ENCODE peak calls at places on chromosomes 5 and 9, in nine cellular contexts. I is heart left ventricle, C is WTC11, U is fibroblast of mammary gland, G is BJ, S is psoas muscle, V is mammary epithelial cell, B is ascending aorta, T is astrocyte of the spinal cord. F is an unnamed sample.

GRCh38 chr5:135714126-135714894 is 120.2 kb upstream of the SLC25A48 start:
- DNase-seq in I (no peak), C (no peak), U (peak; percentile 25), G (no peak), S (no peak), V (no peak), B (peak; percentile 33), T (no peak), F (no peak)

GRCh38 chr5:159184858-159185381 is 24.4 kb downstream of the RNF145 start:
- DNase-seq in I (no peak), C (no peak), U (peak; percentile 90), G (peak; percentile 51), S (no peak), V (peak; percentile 87), B (no peak), T (peak; percentile 87), F (no peak)

GRCh38 chr5:1371191-1371590 is 26.3 kb upstream of the CLPTM1L start:
- DNase-seq in I (no peak), C (no peak), U (no peak), G (no peak), S (no peak), V (no peak), B (no peak), T (no peak), F (no peak)

GRCh38 chr5:112417931-112418358 is 1.1 kb downstream of the EPB41L4A start:
- DNase-seq in I (peak; percentile 70), C (no peak), U (peak; percentile 18), G (no peak), S (peak; percentile 46), V (peak; percentile 46), B (peak; percentile 65), T (peak; percentile 20), F (peak; percentile 50)

GRCh38 chr5:79143684-79144379 is 32.2 kb downstream of the BHMT start:
- DNase-seq in I (no peak), C (no peak), U (peak; percentile 69), G (no peak), S (no peak), V (peak; percentile 78), B (no peak), T (peak; percentile 42), F (no peak)

GRCh38 chr5:102866315-102866693 is 111.2 kb downstream of the PAM start:
- DNase-seq in I (no peak), C (no peak), U (peak; percentile 28), G (no peak), S (no peak), V (no peak), B (no peak), T (peak; percentile 59), F (no peak)

GRCh38 chr5:26343801-26344310 is 694.5 kb downstream of the CDH9 start:
- DNase-seq in I (no peak), C (no peak), U (no peak), G (no peak), S (no peak), V (no peak), B (no peak), T (no peak), F (no peak)

GRCh38 chr5:36344900-36345299 is 43.2 kb upstream of the RANBP3L start:
- DNase-seq in I (no peak), C (no peak), U (no peak), G (no peak), S (no peak), V (no peak), B (no peak), T (no peak), F (no peak)

GRCh38 chr9:8555767-8556500 is 756.4 kb upstream of the DMAC1 start:
- DNase-seq in I (no peak), C (no peak), U (peak; percentile 89), G (no peak), S (no peak), V (no peak), B (no peak), T (no peak), F (no peak)

GRCh38 chr9:136541179-136541578 is 4.7 kb downstream of the NOTCH1 start:
- DNase-seq in I (no peak), C (no peak), U (no peak), G (no peak), S (no peak), V (no peak), B (no peak), T (peak; percentile 29), F (no peak)

GRCh38 chr5:126778675-126779403 is 1.9 kb downstream of the LMNB1 start:
- DNase-seq in I (no peak), C (no peak), U (peak; percentile 9), G (no peak), S (no peak), V (no peak), B (no peak), T (no peak), F (no peak)

GRCh38 chr9:18331808-18332209 is 142.1 kb upstream of the ADAMTSL1 start:
- DNase-seq in I (no peak), C (no peak), U (no peak), G (no peak), S (no peak), V (no peak), B (no peak), T (peak; percentile 52), F (no peak)

GRCh38 chr5:65390208-65390607 is 91.5 kb downstream of the ADAMTS6 start:
- DNase-seq in I (no peak), C (no peak), U (no peak), G (no peak), S (no peak), V (no peak), B (no peak), T (no peak), F (no peak)

DNA sequence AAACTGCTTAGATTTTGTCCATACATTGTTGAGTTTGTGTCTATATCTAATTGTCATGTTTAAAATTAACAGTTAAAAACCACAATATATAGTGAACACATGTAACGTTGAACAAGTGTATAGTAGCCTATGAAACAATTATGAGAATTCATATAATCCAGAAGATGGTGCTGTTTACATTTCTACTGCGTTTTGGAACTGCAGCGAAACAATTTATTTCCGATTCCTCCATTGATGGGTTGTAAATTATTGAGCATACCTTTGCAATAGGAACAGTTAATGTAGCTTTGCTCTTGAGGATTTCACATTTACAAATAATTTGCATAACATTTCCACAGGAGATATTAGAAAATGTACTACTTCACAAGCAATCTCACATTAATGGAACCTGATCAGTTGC is 411.8 kb downstream of the CDH10 start:
- DNase-seq in I (no peak), C (no peak), U (no peak), G (no peak), S (no peak), V (no peak), B (no peak), T (no peak), F (no peak)
- TF ChIP-seq CTCF in I (no peak), C (no peak), U (no peak), G (no peak), S (no peak), V (peak; percentile 53), B (no peak), T (no peak), F (no peak)

GRCh38 chr5:4907636-4908035 is 232.5 kb upstream of the ADAMTS16 start:
- DNase-seq in I (no peak), C (no peak), U (no peak), G (no peak), S (no peak), V (no peak), B (no peak), T (no peak), F (no peak)
- TF ChIP-seq CTCF in I (no peak), C (no peak), U (no peak), G (no peak), S (no peak), V (no peak), B (no peak), T (no peak), F (no peak)

GRCh38 chr5:80343067-80343466 is 23.3 kb downstream of the SPZ1 start:
- DNase-seq in I (no peak), C (no peak), U (peak; percentile 10), G (no peak), S (no peak), V (no peak), B (no peak), T (no peak), F (no peak)

GRCh38 chr5:80341376-80341775 is 21.6 kb downstream of the SPZ1 start:
- DNase-seq in I (no peak), C (no peak), U (no peak), G (no peak), S (no peak), V (no peak), B (no peak), T (no peak), F (no peak)

GRCh38 chr5:80346055-80346454 is 26.3 kb downstream of the SPZ1 start:
- DNase-seq in I (no peak), C (peak; percentile 37), U (peak; percentile 12), G (no peak), S (no peak), V (peak; percentile 23), B (no peak), T (peak; percentile 2), F (no peak)
- TF ChIP-seq CTCF in I (no peak), C (peak; percentile 31), U (peak; percentile 27), G (peak; percentile 34), S (peak; percentile 6), V (peak; percentile 64), B (no peak), T (peak; percentile 49), F (no peak)

GRCh38 chr5:54628049-54628448 is 110.5 kb downstream of the SNX18 start:
- DNase-seq in I (no peak), C (no peak), U (no peak), G (no peak), S (no peak), V (no peak), B (no peak), T (no peak), F (no peak)

GRCh38 chr5:54632131-54632551 is 114.6 kb downstream of the SNX18 start:
- DNase-seq in I (no peak), C (no peak), U (no peak), G (no peak), S (no peak), V (no peak), B (peak; percentile 80), T (no peak), F (no peak)

GRCh38 chr5:54626407-54626806 is 108.8 kb downstream of the SNX18 start:
- DNase-seq in I (no peak), C (no peak), U (no peak), G (no peak), S (no peak), V (no peak), B (no peak), T (no peak), F (no peak)

GRCh38 chr5:54634089-54634488 is 116.5 kb downstream of the SNX18 start:
- DNase-seq in I (no peak), C (no peak), U (no peak), G (no peak), S (no peak), V (peak; percentile 77), B (no peak), T (no peak), F (no peak)

DNA sequence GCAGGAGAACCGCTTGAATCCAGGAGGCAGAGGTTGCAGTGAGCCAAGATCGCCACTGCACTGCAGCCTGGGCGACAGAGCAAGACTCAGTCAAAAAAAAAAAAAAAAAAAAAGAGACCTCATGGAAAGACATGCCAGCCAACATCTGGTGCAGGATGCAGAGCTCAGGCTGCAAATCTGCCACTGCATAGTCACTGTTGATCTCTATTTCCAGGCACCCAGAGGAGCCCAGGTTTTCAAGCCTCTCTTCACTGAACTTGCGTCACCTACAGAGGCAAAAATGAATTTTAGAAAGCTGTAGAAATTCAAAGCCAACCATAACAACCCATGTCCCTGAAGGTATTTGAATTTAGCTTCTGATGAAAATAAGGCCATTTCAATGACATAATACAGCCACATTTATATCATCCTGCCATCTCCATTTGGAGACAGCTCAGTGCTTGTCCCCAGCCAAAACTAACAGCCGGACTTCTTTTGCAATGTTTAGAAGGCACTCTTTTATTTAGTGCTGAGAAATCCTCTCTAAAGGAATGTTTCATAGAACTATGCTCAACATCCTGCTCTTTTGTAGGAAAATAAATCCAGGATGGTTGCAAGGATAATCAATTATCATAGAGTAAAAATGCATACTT is 113.3 kb downstream of the SNX18 start:
- DNase-seq in I (peak; percentile 61), C (no peak), U (no peak), G (no peak), S (no peak), V (no peak), B (peak; percentile 88), T (no peak), F (no peak)
- TF ChIP-seq CTCF in I (no peak), C (no peak), U (no peak), G (no peak), S (no peak), V (no peak), B (no peak), T (no peak), F (no peak)

F was measured in omental fat pad.